ENCODE peak calls at places on chromosomes 6 and 20, in six cellular contexts. C is EL, R is frontal cortex, A is NCI-H345, S is colonic mucosa, D is SW 1271. W is an unnamed sample.

GRCh38 chr6:151609146-151609962 is 115.5 kb downstream of the CCDC170 start:
- DNase-seq in C (no peak), R (no peak), A (no peak), S (no peak), D (no peak), W (no peak)

GRCh38 chr6:15400572-15401004 is 154.7 kb downstream of the JARID2 start:
- DNase-seq in C (no peak), R (peak), A (no peak), S (peak), D (no peak), W (no peak)

GRCh38 chr6:15948930-15949900 is 179.7 kb upstream of the MYLIP start:
- DNase-seq in C (no peak), R (no peak), A (peak), S (peak), D (no peak), W (no peak)

GRCh38 chr6:74826318-74826717 is 379.5 kb downstream of the COL12A1 start:
- DNase-seq in C (no peak), R (no peak), A (no peak), S (no peak), D (no peak), W (no peak)

GRCh38 chr20:50694379-50695143 is 3.2 kb upstream of the RIPOR3 start:
- DNase-seq in C (peak), R (no peak), A (no peak), S (no peak), D (no peak), W (no peak)

GRCh38 chr20:36098364-36098763 is 56.2 kb upstream of the EPB41L1 start:
- DNase-seq in C (peak), R (no peak), A (no peak), S (peak), D (no peak), W (no peak)

GRCh38 chr6:30154709-30155521 is 6.1 kb downstream of the TRIM10 start:
- DNase-seq in C (peak), R (no peak), A (peak), S (peak), D (no peak), W (no peak)

GRCh38 chr6:16494781-16495180 is 256.4 kb downstream of the GMPR start:
- DNase-seq in C (no peak), R (no peak), A (no peak), S (no peak), D (no peak), W (no peak)

GRCh38 chr20:37907677-37908397 is 4.9 kb downstream of the VSTM2L start:
- DNase-seq in C (peak), R (no peak), A (peak), S (no peak), D (no peak), W (no peak)

GRCh38 chr6:65259080-65259479 is 447.9 kb downstream of the EYS start:
- DNase-seq in C (no peak), R (no peak), A (no peak), S (no peak), D (no peak), W (no peak)

GRCh38 chr20:433300-433975 is 25.3 kb downstream of the RBCK1 start:
- DNase-seq in C (peak), R (no peak), A (no peak), S (no peak), D (no peak), W (peak)

GRCh38 chr6:154139894-154140293 is 100.9 kb downstream of the OPRM1 start:
- DNase-seq in C (no peak), R (peak), A (no peak), S (no peak), D (no peak), W (no peak)

GRCh38 chr20:36860811-36861624 is 14.9 kb upstream of the TLDC2 start:
- DNase-seq in C (no peak), R (no peak), A (no peak), S (no peak), D (no peak), W (no peak)

GRCh38 chr20:57678340-57678739 is 31.5 kb downstream of the PMEPA1 start:
- DNase-seq in C (no peak), R (no peak), A (no peak), S (no peak), D (no peak), W (no peak)

GRCh38 chr6:168459572-168459971 is 18.6 kb downstream of the SMOC2 start:
- DNase-seq in C (no peak), R (no peak), A (no peak), S (no peak), D (no peak), W (no peak)

GRCh38 chr20:59743767-59744485 is 139.6 kb downstream of the PHACTR3 start:
- DNase-seq in C (no peak), R (no peak), A (no peak), S (peak), D (no peak), W (no peak)

W was measured in stimulated activated naive CD8-positive, alpha-beta T cell treated with anti-CD3 and anti-CD28 coated beads, Interleukin-15, amount 100 ng/mL, for 72 hours.